ENCODE peak calls at places on chromosomes 3 and 15, in four cellular contexts. E, V, I and L are unnamed samples.
A peak's percentile ranks its signal among the peaks of the same experiment; 100 is the strongest.

GRCh38 chr15:66474140-66474539 is 23.4 kb downstream of the SNAPC5 start:
- DNase-seq in V (no peak), I (no peak), E (no peak), L (no peak)

GRCh38 chr15:99385865-99386264 is 134.6 kb downstream of the LRRC28 start:
- DNase-seq in V (peak; percentile 76), E (no peak), I (no peak), L (no peak)

GRCh38 chr15:77022646-77023575 is 28.0 kb downstream of the PSTPIP1 start:
- DNase-seq in V (no peak), I (no peak), E (no peak), L (no peak)

GRCh38 chr15:71549697-71550096 is 260.7 kb upstream of the NR2E3 start:
- DNase-seq in I (no peak), V (peak; percentile 68), E (no peak), L (no peak)

GRCh38 chr3:37197810-37198371 is 23.5 kb upstream of the LRRFIP2 start:
- DNase-seq in E (no peak), I (no peak), V (no peak), L (no peak)

GRCh38 chr3:78734048-78734637 is 1033.7 kb downstream of the ROBO1 start:
- DNase-seq in V (no peak), I (no peak), E (no peak), L (no peak)

GRCh38 chr15:76553564-76553963 is 217.0 kb downstream of the ISL2 start:
- DNase-seq in I (no peak), E (no peak), V (no peak), L (no peak)

GRCh38 chr3:173958805-173959204 is 561.3 kb downstream of the NLGN1 start:
- DNase-seq in E (no peak), I (no peak), V (no peak), L (no peak)

GRCh38 chr15:43955140-43955539 is 128.3 kb downstream of the WDR76 start:
- DNase-seq in E (no peak), V (no peak), I (no peak), L (no peak)

GRCh38 chr15:43274136-43274535 is 7.4 kb upstream of the TGM5 start:
- DNase-seq in E (no peak), I (no peak), V (peak; percentile 80), L (no peak)

GRCh38 chr3:59243476-59243875 is 193.7 kb upstream of the CFAP20DC start:
- DNase-seq in E (no peak), I (no peak), V (no peak), L (no peak)

GRCh38 chr3:62622553-62623174 is 249.3 kb upstream of the FEZF2 start:
- DNase-seq in E (peak; percentile 29), I (no peak), V (no peak), L (no peak)

GRCh38 chr3:128411574-128412064 is 55.1 kb downstream of the DNAJB8 start:
- DNase-seq in V (no peak), E (no peak), I (no peak), L (no peak)

GRCh38 chr15:24966364-24967103 is 11.7 kb downstream of the SNRPN start:
- DNase-seq in V (no peak), I (no peak), E (no peak), L (no peak)

GRCh38 chr15:24976932-24977331 is 22.1 kb downstream of the SNRPN start:
- DNase-seq in I (no peak), V (no peak), E (no peak), L (no peak)

GRCh38 chr15:24971052-24971451 is 16.3 kb downstream of the SNRPN start:
- DNase-seq in I (no peak), V (no peak), E (no peak), L (no peak)

GRCh38 chr15:24977686-24978085 is 22.9 kb downstream of the SNRPN start:
- DNase-seq in E (no peak), V (no peak), I (no peak), L (no peak)

GRCh38 chr15:24971772-24972171 is 17.0 kb downstream of the SNRPN start:
- DNase-seq in I (no peak), E (no peak), V (no peak), L (no peak)
- H3K9me3 ChIP-seq in I (peaks cover 28% of the 10 kb centered on the region), E (no peaks in the 10 kb centered on the region), V (peaks cover 85% of the 10 kb centered on the region), L (no peaks in the 10 kb centered on the region)

DNA sequence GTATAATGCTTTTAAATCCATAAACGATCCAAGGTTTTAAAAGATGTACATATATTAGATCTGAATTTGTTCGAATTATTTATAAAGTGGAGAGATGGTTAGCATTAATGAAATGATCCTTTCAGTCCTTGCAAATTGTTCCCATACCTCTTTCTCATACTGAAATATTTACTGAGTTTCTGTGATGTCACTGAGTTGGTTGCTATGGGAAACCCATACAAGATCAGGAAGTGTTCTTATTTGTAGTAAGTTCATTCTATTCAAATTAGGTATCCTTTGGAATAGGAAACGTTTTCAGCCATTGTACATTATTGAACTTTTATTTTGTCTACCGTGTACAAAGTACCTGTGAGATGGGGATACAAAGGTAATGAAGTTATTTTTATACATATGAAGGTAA is 73.2 kb upstream of the CHL1 start:
- DNase-seq in V (no peak), I (no peak), E (no peak), L (no peak)
- H3K9me3 ChIP-seq in V (no peaks in the 10 kb centered on the region), I (no peaks in the 10 kb centered on the region), E (no peaks in the 10 kb centered on the region), L (no peaks in the 10 kb centered on the region)

GRCh38 chr15:22239806-22240180 is 159.5 kb downstream of the OR4M2 start:
- DNase-seq in E (no peak), V (no peak), I (no peak), L (no peak)

GRCh38 chr15:22240403-22240802 is 160.1 kb downstream of the OR4M2 start:
- DNase-seq in E (no peak), I (no peak), V (no peak), L (no peak)

GRCh38 chr15:22240951-22241350 is 160.6 kb downstream of the OR4M2 start:
- DNase-seq in E (no peak), V (no peak), I (no peak), L (no peak)

GRCh38 chr15:22243440-22244130 is 163.3 kb downstream of the OR4M2 start:
- DNase-seq in E (no peak), V (no peak), I (no peak), L (no peak)

DNA sequence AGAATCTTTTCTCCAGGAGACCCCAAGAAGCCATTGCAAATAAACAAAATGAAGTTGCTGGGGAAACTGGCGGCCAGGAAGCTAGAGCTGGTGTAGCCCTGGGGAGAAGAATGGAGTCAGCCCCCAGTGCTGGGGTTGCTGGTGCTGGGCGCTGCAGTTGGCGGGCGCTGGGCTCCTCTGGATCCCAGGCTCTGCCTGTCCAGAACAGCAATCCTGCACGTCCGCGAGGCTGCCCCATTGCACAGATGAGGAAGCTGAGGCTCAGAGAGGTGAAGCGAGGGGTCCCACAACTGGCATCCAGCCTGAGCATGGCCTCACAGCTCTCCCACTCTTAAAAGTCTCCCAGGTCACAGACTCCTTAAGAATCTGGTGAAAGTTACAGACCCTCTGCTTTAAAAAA is 161.1 kb downstream of the OR4M2 start:
- DNase-seq in E (no peak), I (no peak), V (no peak), L (no peak)
- H3K9me3 ChIP-seq in E (no peaks in the 10 kb centered on the region), I (no peaks in the 10 kb centered on the region), V (peaks cover 5% of the 10 kb centered on the region), L (no peaks in the 10 kb centered on the region)

GRCh38 chr3:27452368-27453090 is 31.7 kb downstream of the SLC4A7 start:
- DNase-seq in E (no peak), I (no peak), V (no peak), L (no peak)

GRCh38 chr3:27451845-27452244 is 32.3 kb downstream of the SLC4A7 start:
- DNase-seq in E (no peak), I (no peak), V (no peak), L (no peak)

GRCh38 chr3:27454461-27454860 is 29.7 kb downstream of the SLC4A7 start:
- DNase-seq in V (no peak), E (no peak), I (no peak), L (no peak)

GRCh38 chr3:27449530-27450150 is 34.5 kb downstream of the SLC4A7 start:
- DNase-seq in I (no peak), V (no peak), E (no peak), L (no peak)

GRCh38 chr3:27451261-27451660 is 32.9 kb downstream of the SLC4A7 start:
- DNase-seq in V (no peak), I (no peak), E (no peak), L (no peak)
- H3K9me3 ChIP-seq in V (no peaks in the 10 kb centered on the region), I (no peaks in the 10 kb centered on the region), E (no peaks in the 10 kb centered on the region), L (no peaks in the 10 kb centered on the region)

GRCh38 chr3:98110191-98110908 is 20.2 kb upstream of the OR5H1 start:
- DNase-seq in I (no peak), E (no peak), V (no peak), L (no peak)

GRCh38 chr3:98115717-98116116 is 14.8 kb upstream of the OR5H1 start:
- DNase-seq in I (no peak), V (no peak), E (no peak), L (no peak)

GRCh38 chr3:98109789-98110188 is 20.7 kb upstream of the OR5H1 start:
- DNase-seq in E (no peak), I (no peak), V (no peak), L (no peak)

GRCh38 chr3:98114264-98114663 is 16.3 kb upstream of the OR5H1 start:
- DNase-seq in I (no peak), E (no peak), V (no peak), L (no peak)
- H3K9me3 ChIP-seq in I (peaks cover 3% of the 10 kb centered on the region), E (no peaks in the 10 kb centered on the region), V (peaks cover 64% of the 10 kb centered on the region), L (no peaks in the 10 kb centered on the region)

DNA sequence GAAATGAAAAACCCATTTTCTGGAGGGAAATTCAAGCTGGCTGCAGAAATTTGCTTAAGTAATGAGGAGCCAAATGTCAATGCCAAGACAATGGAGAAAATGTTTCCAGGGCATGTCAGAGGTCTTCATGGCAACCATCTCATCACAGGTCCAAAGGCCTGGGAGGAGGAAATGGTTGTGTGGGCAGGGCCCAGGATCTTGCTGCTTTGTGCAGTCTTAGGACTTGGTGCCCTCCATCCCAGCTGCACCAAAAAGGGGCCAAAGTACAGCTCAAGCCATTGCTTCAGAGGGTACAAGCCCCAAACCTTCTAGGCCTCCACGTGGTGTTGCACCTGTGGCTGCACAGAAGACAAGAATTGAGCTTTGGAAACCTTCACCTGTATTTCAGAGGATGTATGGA is 59.3 kb downstream of the POMGNT2 start:
- DNase-seq in E (no peak), V (no peak), I (no peak), L (no peak)
- H3K9me3 ChIP-seq in E (no peaks in the 10 kb centered on the region), V (peaks cover 78% of the 10 kb centered on the region), I (peaks cover 8% of the 10 kb centered on the region), L (peaks cover 3% of the 10 kb centered on the region)

DNA sequence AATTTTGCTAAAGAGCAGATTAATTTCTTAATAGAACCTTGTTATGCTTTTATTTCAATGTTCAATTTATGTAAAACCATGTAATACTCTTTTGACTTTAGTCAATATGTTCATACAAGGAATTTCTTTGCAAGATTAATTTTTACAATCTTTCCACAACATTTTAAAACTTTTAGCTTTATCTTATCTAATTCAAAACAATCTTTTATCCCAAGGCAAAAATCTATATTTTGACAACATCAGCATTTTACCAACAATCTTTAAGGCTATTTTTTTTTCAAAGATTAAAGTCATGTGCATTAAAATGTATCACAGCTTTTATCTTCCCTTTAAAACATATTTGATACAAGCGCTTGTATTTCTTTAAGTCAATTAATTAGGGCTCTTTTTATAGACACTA is 914.7 kb downstream of the PLOD2 start:
- DNase-seq in V (no peak), E (no peak), I (no peak), L (no peak)
- H3K9me3 ChIP-seq in V (peaks cover 59% of the 10 kb centered on the region), E (peaks cover 3% of the 10 kb centered on the region), I (no peaks in the 10 kb centered on the region), L (no peaks in the 10 kb centered on the region)